ENCODE peak calls at places on chromosomes 16 and 17, in ten cellular contexts. G, W, O, E, P, C, A, D, B and S are unnamed samples.

GRCh38 chr16:29852654-29853053 is 10.4 kb downstream of the CDIPT start:
- DNase-seq in G (no peak), W (no peak), O (no peak), E (no peak), P (no peak), C (no peak), A (no peak), D (no peak), B (no peak), S (no peak)

GRCh38 chr16:85584989-85585388 is 28.1 kb upstream of the GSE1 start:
- DNase-seq in G (no peak), W (no peak), O (no peak), E (no peak), P (no peak), C (no peak), A (no peak), D (no peak), B (no peak), S (no peak)

GRCh38 chr17:46028374-46028773 is 29.3 kb downstream of the STH start:
- DNase-seq in G (no peak), W (no peak), O (no peak), E (no peak), P (no peak), C (no peak), A (no peak), D (no peak), B (no peak), S (no peak)

GRCh38 chr17:82668631-82669099 is 20.4 kb upstream of the WDR45B start:
- DNase-seq in G (no peak), W (peak; percentile 93), O (peak; percentile 70), E (no peak), P (peak; percentile 18), C (no peak), A (no peak), D (peak; percentile 37), B (no peak), S (peak; percentile 32)

GRCh38 chr16:50668368-50669008 is 12.6 kb downstream of the SNX20 start:
- DNase-seq in G (no peak), W (no peak), O (no peak), E (no peak), P (no peak), C (no peak), A (no peak), D (no peak), B (no peak), S (no peak)

GRCh38 chr16:88420496-88420895 is 32.6 kb upstream of the ZFPM1 start:
- DNase-seq in G (no peak), W (no peak), O (no peak), E (no peak), P (no peak), C (no peak), A (no peak), D (no peak), B (no peak), S (no peak)

GRCh38 chr17:68482576-68483001 is 25.3 kb upstream of the WIPI1 start:
- DNase-seq in G (no peak), W (no peak), O (no peak), E (no peak), P (no peak), C (no peak), A (no peak), D (no peak), B (no peak), S (no peak)

GRCh38 chr17:58671969-58672368 is 19.9 kb downstream of the TEX14 start:
- DNase-seq in G (no peak), W (no peak), O (no peak), E (no peak), P (no peak), C (no peak), A (no peak), D (no peak), B (no peak), S (no peak)

GRCh38 chr17:31148205-31148604 is 53.4 kb downstream of the NF1 start:
- DNase-seq in G (no peak), W (no peak), O (no peak), E (no peak), P (no peak), C (no peak), A (no peak), D (no peak), B (no peak), S (no peak)

GRCh38 chr16:70725024-70725911 is 39.4 kb upstream of the MTSS2 start:
- DNase-seq in G (no peak), W (peak; percentile 76), O (no peak), E (no peak), P (no peak), C (no peak), A (no peak), D (no peak), B (no peak), S (no peak)